ENCODE peak calls at places on chromosomes 6 and 20, in five cellular contexts. S, X, N, G and F are unnamed samples.
A peak's percentile ranks its signal among the peaks of the same experiment; 100 is the strongest.

GRCh38 chr6:17962436-17963031 is 24.9 kb downstream of the KIF13A start:
- DNase-seq in G (no peak), X (peak; percentile 30), N (no peak), S (peak; percentile 79), F (peak; percentile 37)

GRCh38 chr6:13120483-13121482 is 207.6 kb downstream of the TBC1D7 start:
- DNase-seq in S (no peak), N (no peak), X (no peak), G (no peak), F (no peak)

GRCh38 chr20:43590036-43590391 is 723 bp upstream of the IFT52 start:
- DNase-seq in X (peak; percentile 48), S (no peak), N (peak; percentile 38), G (no peak), F (peak; percentile 25)

GRCh38 chr6:77415706-77416105 is 47.6 kb downstream of the HTR1B start:
- DNase-seq in G (no peak), N (no peak), S (no peak), X (no peak), F (no peak)

GRCh38 chr20:63028461-63028921 is 21.7 kb upstream of the BHLHE23 start:
- DNase-seq in N (no peak), S (no peak), X (no peak), G (no peak), F (no peak)

GRCh38 chr6:156687875-156688549 is 89.2 kb upstream of the ARID1B start:
- DNase-seq in X (peak; percentile 38), S (no peak), N (peak; percentile 8), G (peak; percentile 25), F (peak; percentile 32)

GRCh38 chr6:127886603-127887002 is 14.3 kb downstream of the THEMIS start:
- DNase-seq in X (no peak), G (no peak), N (no peak), S (no peak), F (no peak)

GRCh38 chr6:164753517-164753916 is 555.9 kb downstream of the C6orf118 start:
- DNase-seq in N (no peak), G (no peak), S (no peak), X (no peak), F (no peak)

GRCh38 chr20:43404880-43405279 is 52.8 kb upstream of the SRSF6 start:
- DNase-seq in N (no peak), G (no peak), X (no peak), S (no peak), F (no peak)

GRCh38 chr6:90219168-90219985 is 77.3 kb downstream of the BACH2 start:
- DNase-seq in S (peak; percentile 86), X (peak; percentile 59), G (no peak), N (peak; percentile 39), F (no peak)

GRCh38 chr20:32570401-32571190 is 14.5 kb downstream of the NOL4L start:
- DNase-seq in N (no peak), G (no peak), X (no peak), S (no peak), F (no peak)

GRCh38 chr6:147577466-147577865 is 69.0 kb downstream of the SAMD5 start:
- DNase-seq in N (no peak), S (no peak), X (no peak), G (no peak), F (no peak)

GRCh38 chr6:1477432-1478090 is 88.2 kb downstream of the FOXF2 start:
- DNase-seq in S (no peak), G (no peak), X (peak; percentile 72), N (no peak), F (no peak)